ENCODE peak calls at places on chromosome 1, in nine cellular contexts. One of them, this sample, is unnamed.
A peak's percentile ranks its signal among the peaks of the same experiment; 100 is the strongest.

GRCh38 chr1:10813801-10814200 is 17.4 kb upstream of the CASZ1 start:
- DNase-seq in ovary: no peak
- DNase-seq in colonic mucosa: no peak
- DNase-seq in endodermal cell: no peak
- DNase-seq in thoracic aorta: no peak
- DNase-seq in hepatocyte: no peak
- DNase-seq in spleen: no peak
- DNase-seq in BE2C: no peak
- DNase-seq in ascending aorta: no peak
- DNase-seq in this sample: no peak

GRCh38 chr1:198530964-198531363 is 9.5 kb downstream of the ATP6V1G3 start:
- DNase-seq in ovary: no peak
- DNase-seq in colonic mucosa: no peak
- DNase-seq in endodermal cell: no peak
- DNase-seq in thoracic aorta: no peak
- DNase-seq in hepatocyte: no peak
- DNase-seq in spleen: no peak
- DNase-seq in BE2C: peak; percentile 67
- DNase-seq in ascending aorta: no peak
- DNase-seq in this sample: no peak

GRCh38 chr1:51061231-51061943 is 40.6 kb upstream of the C1orf185 start:
- DNase-seq in ovary: no peak
- DNase-seq in colonic mucosa: no peak
- DNase-seq in endodermal cell: no peak
- DNase-seq in thoracic aorta: no peak
- DNase-seq in hepatocyte: no peak
- DNase-seq in spleen: no peak
- DNase-seq in BE2C: no peak
- DNase-seq in ascending aorta: no peak
- DNase-seq in this sample: no peak

GRCh38 chr1:198374288-198374687 is 166.2 kb downstream of the ATP6V1G3 start:
- DNase-seq in ovary: no peak
- DNase-seq in colonic mucosa: no peak
- DNase-seq in endodermal cell: no peak
- DNase-seq in thoracic aorta: no peak
- DNase-seq in hepatocyte: no peak
- DNase-seq in spleen: no peak
- DNase-seq in BE2C: no peak
- DNase-seq in ascending aorta: no peak
- DNase-seq in this sample: no peak

GRCh38 chr1:238196516-238196915 is 305.8 kb upstream of the ZP4 start:
- DNase-seq in ovary: no peak
- DNase-seq in colonic mucosa: no peak
- DNase-seq in endodermal cell: no peak
- DNase-seq in thoracic aorta: no peak
- DNase-seq in hepatocyte: no peak
- DNase-seq in spleen: no peak
- DNase-seq in BE2C: no peak
- DNase-seq in ascending aorta: no peak
- DNase-seq in this sample: no peak

GRCh38 chr1:32431736-32432400 is 33.0 kb upstream of the ZBTB8B start:
- DNase-seq in ovary: no peak
- DNase-seq in colonic mucosa: no peak
- DNase-seq in endodermal cell: peak; percentile 13
- DNase-seq in thoracic aorta: no peak
- DNase-seq in hepatocyte: no peak
- DNase-seq in spleen: no peak
- DNase-seq in BE2C: no peak
- DNase-seq in ascending aorta: no peak
- DNase-seq in this sample: no peak

GRCh38 chr1:43564617-43565348 is 34.1 kb downstream of the PTPRF start:
- DNase-seq in ovary: no peak
- DNase-seq in colonic mucosa: no peak
- DNase-seq in endodermal cell: no peak
- DNase-seq in thoracic aorta: no peak
- DNase-seq in hepatocyte: no peak
- DNase-seq in spleen: no peak
- DNase-seq in BE2C: no peak
- DNase-seq in ascending aorta: no peak
- DNase-seq in this sample: no peak

GRCh38 chr1:119080586-119080985 is 59.9 kb downstream of the WARS2 start:
- DNase-seq in ovary: peak; percentile 46
- DNase-seq in colonic mucosa: no peak
- DNase-seq in endodermal cell: peak; percentile 84
- DNase-seq in thoracic aorta: no peak
- DNase-seq in hepatocyte: no peak
- DNase-seq in spleen: no peak
- DNase-seq in BE2C: no peak
- DNase-seq in ascending aorta: peak; percentile 70
- DNase-seq in this sample: peak; percentile 97

GRCh38 chr1:168179411-168180147 is 817 bp downstream of the TIPRL start:
- DNase-seq in ovary: no peak
- DNase-seq in colonic mucosa: peak; percentile 28
- DNase-seq in endodermal cell: peak; percentile 47
- DNase-seq in thoracic aorta: no peak
- DNase-seq in hepatocyte: peak; percentile 23
- DNase-seq in spleen: no peak
- DNase-seq in BE2C: no peak
- DNase-seq in ascending aorta: no peak
- DNase-seq in this sample: no peak

GRCh38 chr1:55478742-55479141 is 263.6 kb upstream of the USP24 start:
- DNase-seq in ovary: no peak
- DNase-seq in colonic mucosa: no peak
- DNase-seq in endodermal cell: no peak
- DNase-seq in thoracic aorta: no peak
- DNase-seq in hepatocyte: no peak
- DNase-seq in spleen: no peak
- DNase-seq in BE2C: no peak
- DNase-seq in ascending aorta: no peak
- DNase-seq in this sample: peak; percentile 56

GRCh38 chr1:182802006-182802798 is 12.6 kb downstream of the NPL start:
- DNase-seq in ovary: no peak
- DNase-seq in colonic mucosa: no peak
- DNase-seq in endodermal cell: no peak
- DNase-seq in thoracic aorta: no peak
- DNase-seq in hepatocyte: no peak
- DNase-seq in spleen: no peak
- DNase-seq in BE2C: no peak
- DNase-seq in ascending aorta: no peak
- DNase-seq in this sample: no peak

GRCh38 chr1:199774433-199775089 is 252.9 kb upstream of the NR5A2 start:
- DNase-seq in ovary: no peak
- DNase-seq in colonic mucosa: peak; percentile 29
- DNase-seq in endodermal cell: no peak
- DNase-seq in thoracic aorta: no peak
- DNase-seq in hepatocyte: no peak
- DNase-seq in spleen: no peak
- DNase-seq in BE2C: no peak
- DNase-seq in ascending aorta: no peak
- DNase-seq in this sample: no peak

GRCh38 chr1:101971309-101971708 is 25.4 kb downstream of the OLFM3 start:
- DNase-seq in ovary: no peak
- DNase-seq in colonic mucosa: no peak
- DNase-seq in endodermal cell: no peak
- DNase-seq in thoracic aorta: no peak
- DNase-seq in hepatocyte: peak; percentile 26
- DNase-seq in spleen: no peak
- DNase-seq in BE2C: no peak
- DNase-seq in ascending aorta: no peak
- DNase-seq in this sample: no peak

GRCh38 chr1:167064622-167065021 is 25.6 kb downstream of the GPA33 start:
- DNase-seq in ovary: no peak
- DNase-seq in colonic mucosa: no peak
- DNase-seq in endodermal cell: peak; percentile 30
- DNase-seq in thoracic aorta: no peak
- DNase-seq in hepatocyte: no peak
- DNase-seq in spleen: no peak
- DNase-seq in BE2C: no peak
- DNase-seq in ascending aorta: no peak
- DNase-seq in this sample: no peak

GRCh38 chr1:24895511-24895910 is 34.6 kb downstream of the RUNX3 start:
- DNase-seq in ovary: no peak
- DNase-seq in colonic mucosa: no peak
- DNase-seq in endodermal cell: no peak
- DNase-seq in thoracic aorta: no peak
- DNase-seq in hepatocyte: no peak
- DNase-seq in spleen: no peak
- DNase-seq in BE2C: no peak
- DNase-seq in ascending aorta: peak; percentile 12
- DNase-seq in this sample: no peak

GRCh38 chr1:114094303-114094663 is 59.4 kb downstream of the SYT6 start:
- DNase-seq in ovary: no peak
- DNase-seq in colonic mucosa: no peak
- DNase-seq in endodermal cell: no peak
- DNase-seq in thoracic aorta: no peak
- DNase-seq in hepatocyte: peak; percentile 39
- DNase-seq in spleen: no peak
- DNase-seq in BE2C: no peak
- DNase-seq in ascending aorta: no peak
- DNase-seq in this sample: no peak

GRCh38 chr1:17346046-17346789 is 25.8 kb upstream of the PADI6 start:
- DNase-seq in ovary: no peak
- DNase-seq in colonic mucosa: no peak
- DNase-seq in endodermal cell: no peak
- DNase-seq in thoracic aorta: no peak
- DNase-seq in hepatocyte: no peak
- DNase-seq in spleen: no peak
- DNase-seq in BE2C: no peak
- DNase-seq in ascending aorta: peak; percentile 38
- DNase-seq in this sample: no peak
- TF ChIP-seq CTCF in ovary: no peak
- TF ChIP-seq CTCF in colonic mucosa: no peak
- TF ChIP-seq CTCF in endodermal cell: no peak
- TF ChIP-seq CTCF in thoracic aorta: no peak
- TF ChIP-seq CTCF in hepatocyte: no peak
- TF ChIP-seq CTCF in spleen: no peak
- TF ChIP-seq CTCF in BE2C: no peak
- TF ChIP-seq CTCF in ascending aorta: no peak
- TF ChIP-seq CTCF in this sample: no peak

GRCh38 chr1:77037038-77037437 is 169.8 kb downstream of the ST6GALNAC5 start:
- DNase-seq in ovary: no peak
- DNase-seq in colonic mucosa: no peak
- DNase-seq in endodermal cell: no peak
- DNase-seq in thoracic aorta: no peak
- DNase-seq in hepatocyte: no peak
- DNase-seq in spleen: no peak
- DNase-seq in BE2C: no peak
- DNase-seq in ascending aorta: no peak
- DNase-seq in this sample: no peak

GRCh38 chr1:77040817-77041216 is 173.5 kb downstream of the ST6GALNAC5 start:
- DNase-seq in ovary: no peak
- DNase-seq in colonic mucosa: no peak
- DNase-seq in endodermal cell: no peak
- DNase-seq in thoracic aorta: no peak
- DNase-seq in hepatocyte: no peak
- DNase-seq in spleen: no peak
- DNase-seq in BE2C: no peak
- DNase-seq in ascending aorta: no peak
- DNase-seq in this sample: no peak

GRCh38 chr1:77037990-77038389 is 170.7 kb downstream of the ST6GALNAC5 start:
- DNase-seq in ovary: no peak
- DNase-seq in colonic mucosa: no peak
- DNase-seq in endodermal cell: no peak
- DNase-seq in thoracic aorta: no peak
- DNase-seq in hepatocyte: no peak
- DNase-seq in spleen: no peak
- DNase-seq in BE2C: no peak
- DNase-seq in ascending aorta: no peak
- DNase-seq in this sample: no peak

GRCh38 chr1:77039739-77040138 is 172.5 kb downstream of the ST6GALNAC5 start:
- DNase-seq in ovary: peak; percentile 34
- DNase-seq in colonic mucosa: no peak
- DNase-seq in endodermal cell: no peak
- DNase-seq in thoracic aorta: no peak
- DNase-seq in hepatocyte: peak; percentile 73
- DNase-seq in spleen: no peak
- DNase-seq in BE2C: no peak
- DNase-seq in ascending aorta: no peak
- DNase-seq in this sample: no peak

DNA sequence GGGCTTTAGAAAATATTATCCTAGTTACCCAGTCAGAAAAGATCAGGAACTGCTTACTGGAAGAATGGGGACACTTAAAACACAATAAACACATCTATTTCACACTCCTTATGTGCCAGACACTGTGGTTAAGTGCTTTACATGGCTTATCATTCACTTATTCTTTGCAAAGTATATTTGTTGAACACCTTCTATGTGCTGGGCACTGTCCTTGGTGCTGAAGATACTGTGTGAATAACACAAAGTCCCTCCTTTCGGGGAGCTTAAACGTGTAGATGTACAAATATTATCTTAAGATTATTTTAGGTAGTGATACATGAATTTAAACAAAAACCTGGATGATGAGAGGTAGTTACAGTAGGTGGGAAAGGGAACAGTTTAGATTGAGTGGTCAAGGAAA is 169.3 kb downstream of the ST6GALNAC5 start:
- DNase-seq in ovary: no peak
- DNase-seq in colonic mucosa: no peak
- DNase-seq in endodermal cell: peak; percentile 63
- DNase-seq in thoracic aorta: no peak
- DNase-seq in hepatocyte: peak; percentile 57
- DNase-seq in spleen: no peak
- DNase-seq in BE2C: no peak
- DNase-seq in ascending aorta: no peak
- DNase-seq in this sample: peak; percentile 61
- H3K4me1 ChIP-seq in ovary: no peaks in the 10 kb centered on the region
- H3K4me1 ChIP-seq in colonic mucosa: no peaks in the 10 kb centered on the region
- H3K4me1 ChIP-seq in endodermal cell: no peaks in the 10 kb centered on the region
- H3K4me1 ChIP-seq in thoracic aorta: no peaks in the 10 kb centered on the region
- H3K4me1 ChIP-seq in hepatocyte: no peaks in the 10 kb centered on the region
- H3K4me1 ChIP-seq in spleen: no peaks in the 10 kb centered on the region
- H3K4me1 ChIP-seq in BE2C: no peaks in the 10 kb centered on the region
- H3K4me1 ChIP-seq in ascending aorta: no peaks in the 10 kb centered on the region
- H3K4me1 ChIP-seq in this sample: no peaks in the 10 kb centered on the region

GRCh38 chr1:223811634-223812101 is 34.1 kb downstream of the TP53BP2 start:
- DNase-seq in ovary: no peak
- DNase-seq in colonic mucosa: no peak
- DNase-seq in endodermal cell: no peak
- DNase-seq in thoracic aorta: no peak
- DNase-seq in hepatocyte: no peak
- DNase-seq in spleen: no peak
- DNase-seq in BE2C: no peak
- DNase-seq in ascending aorta: no peak
- DNase-seq in this sample: no peak
- TF ChIP-seq CTCF in ovary: peak; percentile 33
- TF ChIP-seq CTCF in colonic mucosa: no peak
- TF ChIP-seq CTCF in endodermal cell: peak; percentile 69
- TF ChIP-seq CTCF in thoracic aorta: peak; percentile 48
- TF ChIP-seq CTCF in hepatocyte: peak; percentile 51
- TF ChIP-seq CTCF in spleen: peak; percentile 49
- TF ChIP-seq CTCF in BE2C: peak; percentile 53
- TF ChIP-seq CTCF in ascending aorta: peak; percentile 57
- TF ChIP-seq CTCF in this sample: peak; percentile 45

DNA sequence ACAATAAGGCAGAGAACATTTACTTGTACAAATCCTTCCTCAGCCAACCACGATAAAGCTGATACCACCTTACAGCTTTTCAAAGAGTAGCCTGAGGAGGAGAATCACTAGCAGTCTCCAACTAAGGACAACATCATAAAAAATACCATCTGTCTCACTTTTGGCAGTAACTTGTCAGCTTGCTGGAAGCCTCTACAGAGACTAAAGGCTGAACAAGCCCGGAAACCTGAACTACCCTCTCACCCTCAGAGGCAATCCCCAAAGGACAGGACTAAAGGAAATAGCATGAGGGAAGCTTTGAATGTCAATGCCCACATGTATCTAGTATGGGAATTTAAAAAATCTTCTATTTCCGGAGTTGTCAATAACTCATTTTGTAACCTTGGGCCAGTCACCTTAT is 10.6 kb downstream of the SRSF4 start:
- DNase-seq in ovary: no peak
- DNase-seq in colonic mucosa: no peak
- DNase-seq in endodermal cell: peak; percentile 40
- DNase-seq in thoracic aorta: no peak
- DNase-seq in hepatocyte: no peak
- DNase-seq in spleen: no peak
- DNase-seq in BE2C: no peak
- DNase-seq in ascending aorta: no peak
- DNase-seq in this sample: no peak
- H3K4me1 ChIP-seq in ovary: peaks cover 6% of the 10 kb centered on the region
- H3K4me1 ChIP-seq in colonic mucosa: no peaks in the 10 kb centered on the region
- H3K4me1 ChIP-seq in endodermal cell: peaks cover 9% of the 10 kb centered on the region
- H3K4me1 ChIP-seq in thoracic aorta: peaks cover 37% of the 10 kb centered on the region
- H3K4me1 ChIP-seq in hepatocyte: peaks cover 20% of the 10 kb centered on the region
- H3K4me1 ChIP-seq in spleen: peaks cover 25% of the 10 kb centered on the region
- H3K4me1 ChIP-seq in BE2C: no peaks in the 10 kb centered on the region
- H3K4me1 ChIP-seq in ascending aorta: no peaks in the 10 kb centered on the region
- H3K4me1 ChIP-seq in this sample: peaks cover 8% of the 10 kb centered on the region

This sample was measured in cardiac muscle cell.